ENCODE peak calls at places on chromosomes 16 and 17, in six cellular contexts. J is HCEC 1CT; X is activated T-helper 1 cell treated with anti-CD3 and anti-CD28 coated beads, Interleukin-12 subunit alpha, Interleukin-12 subunit beta, Interleukin-2, Interleukin-4 antibody, amounts not matched to agents 30 ng/mL and 10 ng/mL and 1 ng/mL, durations not matched to agents 14 hours and 24 hours and 36 hours; M is CD4-positive, alpha-beta T cell; K is dermis blood vessel endothelial cell; N is T-helper 17 cell. R is an unnamed sample.

GRCh38 chr17:55421179-55421934 is at the start of gene MMD:
- DNase-seq in J (peak), X (no peak), M (no peak), K (no peak), N (peak), R (peak)

GRCh38 chr17:10210151-10210574 is 11.8 kb upstream of the GAS7 start:
- DNase-seq in J (no peak), X (no peak), M (no peak), K (no peak), N (no peak), R (no peak)

GRCh38 chr17:75135946-75136345 is 4.4 kb upstream of the NT5C start:
- DNase-seq in J (no peak), X (no peak), M (no peak), K (no peak), N (no peak), R (no peak)

GRCh38 chr16:10558746-10559641 is 21.4 kb downstream of the EMP2 start:
- DNase-seq in J (peak), X (no peak), M (no peak), K (peak), N (no peak), R (no peak)

GRCh38 chr17:38727661-38728220 is 2.4 kb upstream of the CISD3 start:
- DNase-seq in J (no peak), X (peak), M (peak), K (no peak), N (no peak), R (peak)

GRCh38 chr17:48541574-48542113 is 3.3 kb downstream of the HOXB2 start:
- DNase-seq in J (peak), X (peak), M (peak), K (peak), N (peak), R (peak)

GRCh38 chr17:45394913-45395568 is 37.6 kb downstream of the ARHGAP27 start:
- DNase-seq in J (peak), X (no peak), M (peak), K (peak), N (no peak), R (no peak)

GRCh38 chr17:73230088-73230487 is 31.6 kb downstream of the CPSF4L start:
- DNase-seq in J (no peak), X (no peak), M (no peak), K (no peak), N (no peak), R (no peak)

GRCh38 chr16:86581458-86581857 is 3.1 kb downstream of the FOXL1 start:
- DNase-seq in J (peak), X (no peak), M (no peak), K (no peak), N (no peak), R (no peak)

GRCh38 chr16:9429946-9430345 is 338.5 kb downstream of the HAPSTR1 start:
- DNase-seq in J (no peak), X (no peak), M (no peak), K (no peak), N (no peak), R (no peak)

GRCh38 chr17:3472137-3472536 is 518 bp upstream of the SPATA22 start:
- DNase-seq in J (no peak), X (no peak), M (no peak), K (no peak), N (no peak), R (no peak)

GRCh38 chr16:80614908-80615696 is 74.3 kb downstream of the DYNLRB2 start:
- DNase-seq in J (no peak), X (no peak), M (no peak), K (peak), N (no peak), R (no peak)

GRCh38 chr16:88475037-88475436 is 22.0 kb downstream of the ZFPM1 start:
- DNase-seq in J (no peak), X (no peak), M (no peak), K (no peak), N (no peak), R (no peak)

GRCh38 chr17:36593651-36594316 is 2.1 kb downstream of the DHRS11 start:
- DNase-seq in J (no peak), X (no peak), M (no peak), K (no peak), N (no peak), R (no peak)

GRCh38 chr17:21201302-21201602 is 12.7 kb downstream of the TMEM11 start:
- DNase-seq in J (no peak), X (no peak), M (no peak), K (no peak), N (no peak), R (no peak)

GRCh38 chr17:51322390-51323029 is 62.2 kb downstream of the UTP18 start:
- DNase-seq in J (peak), X (no peak), M (no peak), K (peak), N (no peak), R (no peak)

GRCh38 chr16:89278441-89279240 is 61.1 kb downstream of the ZNF778 start:
- DNase-seq in J (no peak), X (no peak), M (no peak), K (no peak), N (no peak), R (no peak)

GRCh38 chr17:30954046-30954805 is 16.6 kb upstream of the RNF135 start:
- DNase-seq in J (no peak), X (no peak), M (no peak), K (no peak), N (no peak), R (no peak)

GRCh38 chr17:68843522-68843921 is 111.7 kb downstream of the ABCA8 start:
- DNase-seq in J (no peak), X (no peak), M (no peak), K (no peak), N (no peak), R (no peak)

GRCh38 chr17:74859439-74860228 is at the start of gene GRIN2C:
- DNase-seq in J (no peak), X (peak), M (no peak), K (peak), N (peak), R (no peak)

GRCh38 chr16:66422366-66422765 is 4.7 kb upstream of the BEAN1 start:
- DNase-seq in J (no peak), X (no peak), M (no peak), K (no peak), N (no peak), R (no peak)

GRCh38 chr17:42340691-42341127 is 47.5 kb downstream of the STAT3 start:
- DNase-seq in J (no peak), X (peak), M (no peak), K (no peak), N (no peak), R (peak)

GRCh38 chr16:51876934-51877333 is 670.0 kb downstream of the TOX3 start:
- DNase-seq in J (peak), X (no peak), M (no peak), K (no peak), N (no peak), R (no peak)

GRCh38 chr16:83742520-83742919 is 65.3 kb upstream of the HSBP1 start:
- DNase-seq in J (no peak), X (no peak), M (no peak), K (no peak), N (no peak), R (no peak)

GRCh38 chr17:4986403-4986802 is 1.1 kb downstream of the CAMTA2 start:
- DNase-seq in J (no peak), X (no peak), M (no peak), K (peak), N (no peak), R (no peak)

GRCh38 chr17:38415250-38416194 is 12.7 kb upstream of the ARHGAP23 start:
- DNase-seq in J (no peak), X (no peak), M (no peak), K (no peak), N (no peak), R (peak)

GRCh38 chr17:57499648-57500049 is 243.3 kb downstream of the MSI2 start:
- DNase-seq in J (no peak), X (no peak), M (no peak), K (no peak), N (no peak), R (no peak)

GRCh38 chr16:86363057-86363490 is 147.3 kb upstream of the FOXF1 start:
- DNase-seq in J (peak), X (no peak), M (no peak), K (peak), N (no peak), R (no peak)

GRCh38 chr16:88922114-88922825 is 54.7 kb downstream of the CBFA2T3 start:
- DNase-seq in J (peak), X (no peak), M (no peak), K (peak), N (no peak), R (no peak)

GRCh38 chr17:58416937-58417299 is 416 bp downstream of the RNF43 start:
- DNase-seq in J (no peak), X (no peak), M (no peak), K (no peak), N (no peak), R (no peak)

GRCh38 chr16:3945751-3946603 is 65.5 kb upstream of the CREBBP start:
- DNase-seq in J (peak), X (no peak), M (no peak), K (peak), N (no peak), R (no peak)

GRCh38 chr16:66525396-66526180 is 24.3 kb downstream of the TK2 start:
- DNase-seq in J (no peak), X (no peak), M (no peak), K (no peak), N (no peak), R (no peak)

GRCh38 chr17:58508341-58509067 is 5.9 kb downstream of the MTMR4 start:
- DNase-seq in J (no peak), X (no peak), M (no peak), K (no peak), N (no peak), R (no peak)

GRCh38 chr17:58527949-58528348 is 13.5 kb upstream of the MTMR4 start:
- DNase-seq in J (no peak), X (no peak), M (no peak), K (peak), N (no peak), R (no peak)

GRCh38 chr17:17224137-17224536 is 12.8 kb downstream of the FLCN start:
- DNase-seq in J (no peak), X (no peak), M (no peak), K (no peak), N (no peak), R (no peak)

R was measured in stimulated activated effector memory CD8-positive, alpha-beta T cell treated with anti-CD3 and anti-CD28 coated beads, Interleukin-12 subunit alpha, Interleukin-12 subunit beta, amount 100 ng/mL, for 72 hours.